ENCODE peak calls at places on chromosomes 13 and 19, in eight cellular contexts. One of them, this sample, is unnamed.
A peak's percentile ranks its signal among the peaks of the same experiment; 100 is the strongest.

GRCh38 chr13:99959538-99960230 is 11.9 kb downstream of the ZIC5 start:
- DNase-seq in Right ventricle myocardium superior: no peak
- DNase-seq in H7: peak; percentile 88
- DNase-seq in fibroblast of mammary gland: no peak
- DNase-seq in astrocyte: no peak
- DNase-seq in GM03348: no peak
- DNase-seq in fibroblast of lung: no peak
- DNase-seq in activated CD4-positive, alpha-beta memory T cell treated with anti-CD3 and anti-CD28 coated beads, Interleukin-2, amount 10 ng/mL, durations not matched to agents 7 days and 5 days: no peak
- DNase-seq in this sample: peak; percentile 13

GRCh38 chr13:89930861-89931260 is 1416.6 kb upstream of the MIR17HG start:
- DNase-seq in Right ventricle myocardium superior: no peak
- DNase-seq in activated CD4-positive, alpha-beta memory T cell treated with anti-CD3 and anti-CD28 coated beads, Interleukin-2, amount 10 ng/mL, durations not matched to agents 7 days and 5 days: no peak
- DNase-seq in fibroblast of mammary gland: no peak
- DNase-seq in GM03348: no peak
- DNase-seq in fibroblast of lung: no peak
- DNase-seq in H7: no peak
- DNase-seq in astrocyte: no peak
- DNase-seq in this sample: no peak

GRCh38 chr19:1063909-1064660 is 2.9 kb upstream of the ARHGAP45 start:
- DNase-seq in activated CD4-positive, alpha-beta memory T cell treated with anti-CD3 and anti-CD28 coated beads, Interleukin-2, amount 10 ng/mL, durations not matched to agents 7 days and 5 days: no peak
- DNase-seq in H7: peak; percentile 94
- DNase-seq in Right ventricle myocardium superior: no peak
- DNase-seq in GM03348: no peak
- DNase-seq in astrocyte: no peak
- DNase-seq in fibroblast of mammary gland: no peak
- DNase-seq in fibroblast of lung: no peak
- DNase-seq in this sample: no peak

GRCh38 chr19:4036576-4037300 is 29.2 kb downstream of the PIAS4 start:
- DNase-seq in activated CD4-positive, alpha-beta memory T cell treated with anti-CD3 and anti-CD28 coated beads, Interleukin-2, amount 10 ng/mL, durations not matched to agents 7 days and 5 days: no peak
- DNase-seq in fibroblast of mammary gland: no peak
- DNase-seq in astrocyte: peak; percentile 6
- DNase-seq in fibroblast of lung: no peak
- DNase-seq in Right ventricle myocardium superior: no peak
- DNase-seq in GM03348: no peak
- DNase-seq in H7: no peak
- DNase-seq in this sample: no peak

GRCh38 chr19:21604351-21604926 is 99.0 kb downstream of the ZNF429 start:
- DNase-seq in Right ventricle myocardium superior: no peak
- DNase-seq in H7: peak; percentile 54
- DNase-seq in GM03348: peak; percentile 32
- DNase-seq in fibroblast of mammary gland: peak; percentile 5
- DNase-seq in fibroblast of lung: peak; percentile 66
- DNase-seq in astrocyte: peak; percentile 23
- DNase-seq in activated CD4-positive, alpha-beta memory T cell treated with anti-CD3 and anti-CD28 coated beads, Interleukin-2, amount 10 ng/mL, durations not matched to agents 7 days and 5 days: no peak
- DNase-seq in this sample: peak; percentile 69

GRCh38 chr13:47250141-47250540 is 353.3 kb upstream of the HTR2A start:
- DNase-seq in Right ventricle myocardium superior: no peak
- DNase-seq in astrocyte: peak; percentile 91
- DNase-seq in fibroblast of mammary gland: peak; percentile 98
- DNase-seq in GM03348: peak; percentile 65
- DNase-seq in activated CD4-positive, alpha-beta memory T cell treated with anti-CD3 and anti-CD28 coated beads, Interleukin-2, amount 10 ng/mL, durations not matched to agents 7 days and 5 days: no peak
- DNase-seq in H7: no peak
- DNase-seq in fibroblast of lung: peak; percentile 43
- DNase-seq in this sample: peak; percentile 44

GRCh38 chr13:106958690-106959089 is 390.8 kb upstream of the ARGLU1 start:
- DNase-seq in fibroblast of lung: no peak
- DNase-seq in fibroblast of mammary gland: no peak
- DNase-seq in H7: no peak
- DNase-seq in astrocyte: no peak
- DNase-seq in GM03348: no peak
- DNase-seq in Right ventricle myocardium superior: no peak
- DNase-seq in activated CD4-positive, alpha-beta memory T cell treated with anti-CD3 and anti-CD28 coated beads, Interleukin-2, amount 10 ng/mL, durations not matched to agents 7 days and 5 days: no peak
- DNase-seq in this sample: no peak

GRCh38 chr13:88627071-88627470 is 955.9 kb downstream of the SLITRK5 start:
- DNase-seq in activated CD4-positive, alpha-beta memory T cell treated with anti-CD3 and anti-CD28 coated beads, Interleukin-2, amount 10 ng/mL, durations not matched to agents 7 days and 5 days: no peak
- DNase-seq in fibroblast of lung: no peak
- DNase-seq in Right ventricle myocardium superior: no peak
- DNase-seq in H7: no peak
- DNase-seq in GM03348: no peak
- DNase-seq in astrocyte: no peak
- DNase-seq in fibroblast of mammary gland: no peak
- DNase-seq in this sample: no peak

GRCh38 chr19:18208098-18208951 is 4.5 kb upstream of the RAB3A start:
- DNase-seq in GM03348: peak; percentile 72
- DNase-seq in astrocyte: peak; percentile 55
- DNase-seq in fibroblast of lung: peak; percentile 89
- DNase-seq in fibroblast of mammary gland: peak; percentile 81
- DNase-seq in activated CD4-positive, alpha-beta memory T cell treated with anti-CD3 and anti-CD28 coated beads, Interleukin-2, amount 10 ng/mL, durations not matched to agents 7 days and 5 days: peak; percentile 58
- DNase-seq in H7: peak; percentile 91
- DNase-seq in Right ventricle myocardium superior: no peak
- DNase-seq in this sample: peak; percentile 88

GRCh38 chr19:39128511-39129079 is 3.0 kb downstream of the PAK4 start:
- DNase-seq in astrocyte: no peak
- DNase-seq in fibroblast of mammary gland: no peak
- DNase-seq in H7: peak; percentile 40
- DNase-seq in activated CD4-positive, alpha-beta memory T cell treated with anti-CD3 and anti-CD28 coated beads, Interleukin-2, amount 10 ng/mL, durations not matched to agents 7 days and 5 days: no peak
- DNase-seq in fibroblast of lung: no peak
- DNase-seq in Right ventricle myocardium superior: no peak
- DNase-seq in GM03348: peak; percentile 43
- DNase-seq in this sample: no peak

GRCh38 chr13:105240356-105240755 is 1295.1 kb downstream of the EFNB2 start:
- DNase-seq in astrocyte: no peak
- DNase-seq in fibroblast of mammary gland: no peak
- DNase-seq in GM03348: no peak
- DNase-seq in fibroblast of lung: no peak
- DNase-seq in Right ventricle myocardium superior: no peak
- DNase-seq in activated CD4-positive, alpha-beta memory T cell treated with anti-CD3 and anti-CD28 coated beads, Interleukin-2, amount 10 ng/mL, durations not matched to agents 7 days and 5 days: no peak
- DNase-seq in H7: no peak
- DNase-seq in this sample: no peak

GRCh38 chr19:7871280-7871529 is 3.0 kb downstream of the PRR36 start:
- DNase-seq in GM03348: no peak
- DNase-seq in activated CD4-positive, alpha-beta memory T cell treated with anti-CD3 and anti-CD28 coated beads, Interleukin-2, amount 10 ng/mL, durations not matched to agents 7 days and 5 days: no peak
- DNase-seq in fibroblast of lung: no peak
- DNase-seq in astrocyte: no peak
- DNase-seq in fibroblast of mammary gland: no peak
- DNase-seq in H7: peak; percentile 71
- DNase-seq in Right ventricle myocardium superior: no peak
- DNase-seq in this sample: no peak

GRCh38 chr19:45079911-45080469 is 930 bp downstream of the GEMIN7 start:
- DNase-seq in GM03348: no peak
- DNase-seq in Right ventricle myocardium superior: no peak
- DNase-seq in fibroblast of lung: no peak
- DNase-seq in astrocyte: no peak
- DNase-seq in fibroblast of mammary gland: no peak
- DNase-seq in H7: peak; percentile 72
- DNase-seq in activated CD4-positive, alpha-beta memory T cell treated with anti-CD3 and anti-CD28 coated beads, Interleukin-2, amount 10 ng/mL, durations not matched to agents 7 days and 5 days: peak; percentile 25
- DNase-seq in this sample: no peak

GRCh38 chr19:2387367-2388288 is 27.6 kb downstream of the TMPRSS9 start:
- DNase-seq in activated CD4-positive, alpha-beta memory T cell treated with anti-CD3 and anti-CD28 coated beads, Interleukin-2, amount 10 ng/mL, durations not matched to agents 7 days and 5 days: no peak
- DNase-seq in astrocyte: no peak
- DNase-seq in H7: no peak
- DNase-seq in fibroblast of lung: no peak
- DNase-seq in fibroblast of mammary gland: no peak
- DNase-seq in GM03348: no peak
- DNase-seq in Right ventricle myocardium superior: no peak
- DNase-seq in this sample: no peak

GRCh38 chr19:1856698-1857603 is 6.4 kb downstream of the KLF16 start:
- DNase-seq in activated CD4-positive, alpha-beta memory T cell treated with anti-CD3 and anti-CD28 coated beads, Interleukin-2, amount 10 ng/mL, durations not matched to agents 7 days and 5 days: peak; percentile 59
- DNase-seq in fibroblast of lung: peak; percentile 75
- DNase-seq in H7: peak; percentile 92
- DNase-seq in GM03348: peak; percentile 85
- DNase-seq in astrocyte: peak; percentile 54
- DNase-seq in Right ventricle myocardium superior: peak; percentile 89
- DNase-seq in fibroblast of mammary gland: peak; percentile 82
- DNase-seq in this sample: peak; percentile 80

This sample was measured in fibroblast of villous mesenchyme.